ENCODE peak calls at places on chromosome 19, in ten cellular contexts. F, N, J, B, E, I, L, C, Y and Z are unnamed samples.

GRCh38 chr19:15498910-15499309 is 9.4 kb upstream of the CYP4F22 start:
- DNase-seq in J (no peak), I (no peak), L (peak), F (no peak), B (no peak), C (no peak), N (no peak), Y (no peak), E (no peak), Z (no peak)

GRCh38 chr19:10952809-10953208 is 8.0 kb upstream of the SMARCA4 start:
- DNase-seq in I (no peak), E (no peak), C (no peak), F (no peak), J (no peak), L (no peak), Y (no peak), N (no peak), B (no peak), Z (no peak)

GRCh38 chr19:30158067-30158892 is 213.9 kb upstream of the ZNF536 start:
- DNase-seq in E (no peak), Y (no peak), L (peak), N (no peak), J (no peak), B (no peak), C (no peak), F (no peak), I (no peak), Z (no peak)

GRCh38 chr19:31674503-31675186 is 325.4 kb upstream of the TSHZ3 start:
- DNase-seq in B (peak), C (no peak), E (no peak), J (no peak), F (no peak), L (no peak), I (no peak), N (no peak), Y (peak), Z (no peak)

GRCh38 chr19:30070970-30071632 is 129.1 kb downstream of the URI1 start:
- DNase-seq in L (peak), B (no peak), F (no peak), Y (no peak), J (no peak), C (no peak), N (peak), I (no peak), E (no peak), Z (no peak)

GRCh38 chr19:16135410-16136127 is 7.9 kb upstream of the HSH2D start:
- DNase-seq in B (no peak), F (no peak), I (no peak), N (no peak), L (no peak), E (no peak), C (peak), J (no peak), Y (no peak), Z (no peak)

GRCh38 chr19:39150235-39150634 is 24.6 kb downstream of the PAK4 start:
- DNase-seq in E (no peak), N (no peak), B (no peak), L (no peak), I (no peak), J (no peak), C (no peak), F (no peak), Y (no peak), Z (no peak)

GRCh38 chr19:48311384-48311783 is 14.0 kb upstream of the EMP3 start:
- DNase-seq in F (no peak), J (no peak), I (no peak), C (no peak), L (no peak), Y (no peak), B (no peak), N (no peak), E (no peak), Z (no peak)

GRCh38 chr19:6118043-6118442 is 7.7 kb upstream of the RFX2 start:
- DNase-seq in B (no peak), I (no peak), F (no peak), N (no peak), E (no peak), C (no peak), Y (no peak), L (no peak), J (no peak), Z (no peak)

GRCh38 chr19:17220207-17220758 is 5.1 kb downstream of the USE1 start:
- DNase-seq in C (no peak), Y (peak), B (peak), L (no peak), I (no peak), F (no peak), J (peak), N (no peak), E (no peak), Z (no peak)

GRCh38 chr19:13963603-13964105 is 11.3 kb downstream of the DCAF15 start:
- DNase-seq in N (no peak), B (no peak), J (no peak), Y (no peak), I (no peak), L (no peak), E (no peak), F (no peak), C (no peak), Z (no peak)

GRCh38 chr19:13964776-13965175 is 12.5 kb downstream of the DCAF15 start:
- DNase-seq in I (no peak), L (no peak), J (no peak), E (no peak), C (no peak), N (no peak), F (no peak), B (no peak), Y (no peak), Z (no peak)

GRCh38 chr19:13965926-13966683 is 13.8 kb downstream of the DCAF15 start:
- DNase-seq in Y (no peak), I (no peak), L (no peak), N (no peak), E (no peak), C (no peak), B (no peak), J (no peak), F (no peak), Z (no peak)

GRCh38 chr19:13966684-13967128 is 14.4 kb downstream of the DCAF15 start:
- DNase-seq in N (no peak), Y (no peak), I (no peak), E (no peak), J (no peak), L (no peak), C (no peak), B (no peak), F (no peak), Z (no peak)

GRCh38 chr19:13965377-13965896 is 13.1 kb downstream of the DCAF15 start:
- DNase-seq in J (no peak), I (no peak), B (no peak), L (no peak), F (no peak), E (no peak), C (no peak), N (no peak), Y (no peak), Z (no peak)
- TF ChIP-seq CTCF in J (no peak), I (no peak), B (no peak), L (no peak), F (no peak), E (no peak), C (no peak), N (no peak), Y (no peak), Z (no peak)

GRCh38 chr19:40533508-40533907 is 43.2 kb upstream of the SHKBP1 start:
- DNase-seq in I (no peak), B (no peak), F (no peak), C (no peak), L (no peak), E (no peak), N (no peak), Y (no peak), J (no peak), Z (no peak)
- TF ChIP-seq CTCF in I (no peak), B (peak), F (no peak), C (no peak), L (no peak), E (no peak), N (no peak), Y (peak), J (no peak), Z (no peak)

DNA sequence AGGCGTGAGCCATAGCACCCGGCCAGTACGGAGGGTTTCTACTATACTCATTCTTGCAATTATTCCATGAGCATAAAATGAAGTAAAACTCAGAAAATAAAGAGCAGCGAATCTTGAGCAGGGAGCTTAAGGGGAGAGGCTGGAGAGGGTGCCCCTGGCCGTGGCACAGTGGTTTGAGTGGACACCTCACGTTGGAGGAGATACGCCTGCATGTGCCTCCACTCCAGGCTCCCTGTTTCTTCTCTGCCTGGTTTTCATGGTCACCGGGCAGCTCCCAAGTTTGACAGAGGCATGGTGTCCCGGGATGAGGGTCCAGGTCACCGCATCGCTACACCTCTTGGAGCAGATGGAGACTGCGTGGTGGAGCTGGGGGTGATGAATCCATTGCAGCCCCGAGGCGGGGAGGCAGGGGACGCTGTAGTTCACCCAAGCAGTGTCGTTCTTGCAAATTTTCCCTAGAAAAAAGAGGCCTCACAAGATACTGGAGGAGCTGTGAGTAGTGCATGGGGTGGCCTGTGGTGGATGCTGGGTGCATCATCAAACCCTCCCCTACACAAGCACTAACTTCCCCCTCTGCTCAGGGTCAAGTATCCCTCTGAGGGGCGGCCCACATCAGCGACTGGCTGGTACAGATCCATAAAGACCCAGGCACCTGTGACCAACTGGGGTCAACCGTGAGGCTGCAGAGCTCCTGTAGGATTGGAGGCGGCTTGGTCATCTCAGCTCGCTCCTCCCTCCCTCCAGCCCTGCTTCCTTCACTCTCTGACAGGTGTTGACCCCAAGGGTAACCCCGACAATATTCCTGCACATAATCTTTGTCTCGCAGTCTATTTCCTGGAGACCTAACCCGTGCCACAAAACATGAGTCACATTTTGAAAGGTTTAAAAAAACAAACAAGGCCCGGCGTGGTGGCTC is 3.6 kb upstream of the MIER2 start:
- DNase-seq in E (no peak), J (no peak), L (peak), B (peak), Y (no peak), I (no peak), N (no peak), C (no peak), F (no peak), Z (no peak)
- TF ChIP-seq CTCF in E (no peak), J (no peak), L (no peak), B (peak), Y (no peak), I (no peak), N (no peak), C (no peak), F (no peak), Z (no peak)

DNA sequence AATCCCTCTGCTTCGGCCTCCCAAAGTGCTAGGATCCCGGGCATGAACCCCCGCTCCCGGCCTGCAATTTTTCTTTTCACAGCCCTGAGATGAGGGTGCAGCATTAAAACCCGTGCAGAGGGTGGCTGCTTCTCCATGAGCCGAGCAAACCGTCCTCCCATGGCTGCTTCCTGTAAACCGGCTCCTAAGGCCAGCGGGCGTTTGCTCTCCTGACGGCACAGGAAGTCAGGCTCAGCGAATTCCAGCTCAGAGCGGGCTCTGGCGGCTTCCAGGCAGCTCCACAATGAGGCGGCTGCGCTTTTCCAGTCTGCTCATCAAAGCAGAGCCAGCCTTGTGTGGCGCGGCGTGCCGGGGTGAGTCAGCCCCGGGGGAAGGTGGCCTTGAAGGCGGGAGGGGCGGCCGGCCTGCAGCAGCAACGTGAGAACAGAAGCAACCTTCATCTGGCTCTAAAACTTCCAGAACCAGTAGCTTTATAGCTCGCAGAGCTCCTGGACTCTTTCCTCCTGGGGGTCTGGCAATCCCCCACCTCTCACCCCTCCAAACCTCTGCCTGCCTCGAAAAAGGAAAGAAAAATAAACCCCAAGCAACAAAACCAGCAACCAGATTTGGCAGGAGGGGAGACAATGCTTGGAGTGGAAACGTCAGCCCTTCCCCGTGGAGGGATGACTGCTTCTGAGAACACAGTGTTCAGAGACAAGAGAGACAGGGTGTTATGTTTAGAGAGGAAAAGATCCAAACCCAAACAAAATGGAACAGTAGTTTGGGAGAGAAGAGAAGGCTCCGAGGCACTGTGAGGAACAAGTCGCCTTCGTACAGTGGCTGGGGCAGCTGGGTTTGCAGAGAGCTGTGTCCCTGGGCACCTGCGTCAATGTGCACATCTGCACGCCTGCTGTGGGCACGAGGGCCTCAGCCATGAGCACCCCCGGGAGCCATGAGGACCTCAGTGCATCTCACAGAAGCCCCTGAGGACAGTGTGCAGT is 67.8 kb downstream of the GADD45B start:
- DNase-seq in E (peak), N (peak), L (peak), I (peak), J (peak), B (peak), Y (peak), C (peak), F (peak), Z (peak)
- TF ChIP-seq CTCF in E (no peak), N (peak), L (no peak), I (no peak), J (no peak), B (peak), Y (peak), C (no peak), F (no peak), Z (no peak)

DNA sequence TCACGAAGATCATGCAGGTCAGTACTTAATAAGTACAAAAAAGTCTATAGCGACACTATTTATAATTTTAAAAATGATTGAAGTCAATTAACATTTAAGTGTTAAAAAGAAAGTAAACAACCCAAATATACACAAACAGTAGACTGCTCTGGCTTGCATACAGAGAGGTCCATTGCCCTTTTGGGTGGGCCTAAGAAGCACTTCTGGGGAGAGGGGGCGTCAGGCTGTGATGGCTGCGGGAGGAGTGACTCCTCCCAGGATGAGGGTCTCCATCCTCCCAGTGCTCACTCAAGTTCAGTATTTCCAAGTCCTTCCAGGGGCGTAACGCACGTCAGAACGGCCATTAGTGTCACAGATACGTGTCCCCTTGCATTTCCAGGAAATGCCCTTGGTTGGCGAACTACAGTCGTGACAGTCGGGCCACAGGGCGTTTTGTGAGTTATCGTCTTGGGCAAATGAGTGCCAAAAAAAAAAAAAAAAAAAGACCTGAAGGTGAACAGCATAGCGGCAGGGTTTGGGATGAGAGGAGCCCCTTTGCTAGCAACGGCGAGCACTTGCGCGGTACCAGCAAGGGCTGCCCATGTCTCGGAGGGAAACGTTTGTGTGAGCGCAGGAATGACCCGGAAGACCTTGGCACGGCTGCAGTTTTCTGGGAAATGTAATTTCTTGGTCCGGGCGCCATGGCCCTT is at the start of gene SCGB2B2:
- DNase-seq in N (peak), Y (no peak), C (peak), I (no peak), B (no peak), E (no peak), L (no peak), F (no peak), J (no peak), Z (no peak)
- TF ChIP-seq CTCF in N (no peak), Y (peak), C (no peak), I (no peak), B (no peak), E (no peak), L (no peak), F (peak), J (peak), Z (no peak)

DNA sequence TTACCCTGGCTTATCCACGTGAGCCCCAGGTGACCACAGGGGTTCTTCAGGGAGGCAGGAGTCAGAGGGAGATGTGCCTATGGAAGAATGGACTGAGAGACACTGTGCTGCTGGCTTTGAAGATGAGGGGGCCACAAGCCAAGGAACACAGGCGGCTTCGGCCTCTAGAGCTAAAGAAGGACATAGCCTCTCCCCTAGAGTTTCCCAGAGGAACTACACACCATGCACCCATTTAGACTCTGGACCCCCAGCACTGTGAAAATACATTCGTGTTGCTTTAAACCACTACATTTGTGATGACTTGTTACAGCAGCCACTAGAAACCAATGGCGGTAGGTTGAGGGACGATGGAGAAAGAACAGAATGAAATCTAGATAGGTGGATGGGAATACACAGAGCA is 13.7 kb upstream of the ATF5 start:
- DNase-seq in F (no peak), J (no peak), Y (no peak), C (no peak), B (no peak), I (no peak), L (no peak), N (no peak), E (no peak), Z (no peak)
- TF ChIP-seq CTCF in F (no peak), J (no peak), Y (peak), C (no peak), B (peak), I (no peak), L (no peak), N (no peak), E (no peak), Z (no peak)

GRCh38 chr19:36378625-36379509 is at the start of gene ZFP14:
- DNase-seq in F (peak), N (peak), I (peak), C (peak), J (peak), L (peak), E (peak), B (peak), Y (peak), Z (peak)
- TF ChIP-seq CTCF in F (no peak), N (no peak), I (no peak), C (no peak), J (no peak), L (no peak), E (no peak), B (peak), Y (peak), Z (no peak)

DNA sequence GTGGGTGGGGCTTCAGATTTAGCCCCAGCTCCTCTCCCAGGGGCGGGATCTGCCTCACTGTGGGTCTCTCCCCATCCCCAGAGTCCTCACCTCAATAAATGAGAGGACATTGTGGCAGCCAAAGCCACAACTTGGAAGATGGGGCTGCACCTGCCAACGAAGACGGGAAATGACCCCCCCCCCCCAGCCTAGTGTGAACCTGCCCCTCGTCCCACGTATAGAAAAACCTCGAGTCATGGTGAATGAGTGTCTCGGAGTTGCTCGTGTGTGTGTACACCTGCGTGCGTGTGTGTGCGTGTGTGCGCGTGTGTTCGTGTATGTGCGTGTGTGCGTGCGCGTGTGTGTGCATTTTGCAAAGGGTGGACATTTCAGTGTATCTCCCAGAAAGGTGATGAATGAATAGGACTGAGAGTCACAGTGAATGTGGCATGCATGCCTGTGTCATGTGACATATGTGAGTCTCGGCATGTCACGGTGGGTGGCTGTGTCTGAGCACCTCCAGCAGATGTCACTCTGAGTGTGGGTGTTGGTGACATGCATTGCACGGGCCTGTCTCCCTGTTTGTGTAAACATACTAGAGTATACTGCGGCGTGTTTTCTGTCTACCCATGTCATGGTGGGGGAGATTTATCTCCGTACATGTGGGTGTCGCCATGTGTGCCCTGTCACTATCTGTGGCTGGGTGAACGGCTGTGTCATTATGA is 1.5 kb upstream of the TRAPPC5 start:
- DNase-seq in I (no peak), L (no peak), B (no peak), N (peak), C (peak), E (peak), J (no peak), Y (no peak), F (no peak), Z (no peak)
- TF ChIP-seq CTCF in I (no peak), L (peak), B (no peak), N (no peak), C (peak), E (no peak), J (no peak), Y (no peak), F (no peak), Z (no peak)